ENCODE peak calls at places on chromosome 11, in four cellular contexts. M is stimulated activated CD4-positive, alpha-beta T cell treated with anti-CD3 and anti-CD28 coated beads, TNF-alpha, amount 100 ng/mL, for 1 hour; L is H7; V is sigmoid colon. H is an unnamed sample.

GRCh38 chr11:15750535-15751297 is 605.6 kb downstream of the SOX6 start:
- DNase-seq in V (no peak), M (no peak), L (no peak), H (no peak)

GRCh38 chr11:70024773-70025045 is 53.4 kb upstream of the ANO1 start:
- DNase-seq in M (no peak), V (no peak), L (no peak), H (no peak)

GRCh38 chr11:102724904-102725515 is at the start of gene MMP8:
- DNase-seq in M (no peak), L (no peak), V (no peak), H (no peak)

GRCh38 chr11:89381094-89381493 is 110.1 kb downstream of the NOX4 start:
- DNase-seq in L (no peak), V (no peak), M (no peak), H (no peak)

GRCh38 chr11:102458531-102458930 is 6.0 kb upstream of the TMEM123 start:
- DNase-seq in L (no peak), M (no peak), V (no peak), H (no peak)

GRCh38 chr11:56783448-56784041 is 35.0 kb upstream of the OR9G4 start:
- DNase-seq in V (no peak), M (no peak), L (peak), H (peak)

GRCh38 chr11:92885600-92885999 is 83.9 kb upstream of the MTNR1B start:
- DNase-seq in L (no peak), M (no peak), V (no peak), H (no peak)

GRCh38 chr11:122330466-122330865 is 214.5 kb upstream of the BLID start:
- DNase-seq in M (no peak), V (no peak), L (no peak), H (no peak)

GRCh38 chr11:33452806-33453205 is 195.6 kb downstream of the HIPK3 start:
- DNase-seq in V (no peak), L (no peak), M (no peak), H (peak)

GRCh38 chr11:12455938-12456337 is 78.6 kb downstream of the PARVA start:
- DNase-seq in L (no peak), V (no peak), M (no peak), H (no peak)

GRCh38 chr11:69297225-69297925 is 3.4 kb downstream of the MYEOV start:
- DNase-seq in L (peak), M (peak), V (peak), H (peak)

GRCh38 chr11:130847517-130847916 is 68.8 kb downstream of the SNX19 start:
- DNase-seq in M (no peak), L (no peak), V (no peak), H (peak)

GRCh38 chr11:112392860-112393259 is 132.2 kb upstream of the PLET1 start:
- DNase-seq in L (no peak), M (no peak), V (no peak), H (no peak)

GRCh38 chr11:64084962-64085710 is 49.4 kb downstream of the FLRT1 start:
- DNase-seq in M (no peak), L (peak), V (no peak), H (no peak)

GRCh38 chr11:44036811-44037657 is 10.7 kb upstream of the ACCSL start:
- DNase-seq in V (peak), M (no peak), L (peak), H (peak)

GRCh38 chr11:128874406-128874805 is 7.3 kb upstream of the KCNJ1 start:
- DNase-seq in L (no peak), V (no peak), M (no peak), H (no peak)

GRCh38 chr11:82308979-82309378 is 424.7 kb downstream of the FAM181B start:
- DNase-seq in M (no peak), L (no peak), V (no peak), H (peak)

GRCh38 chr11:72589802-72590761 is 84.1 kb downstream of the PDE2A start:
- DNase-seq in M (no peak), V (no peak), L (peak), H (no peak)

GRCh38 chr11:2810401-2811205 is 75.0 kb downstream of the CDKN1C start:
- DNase-seq in V (no peak), M (no peak), L (no peak), H (peak)

GRCh38 chr11:30967579-30967978 is 381.4 kb upstream of the MPPED2 start:
- DNase-seq in L (no peak), V (no peak), M (no peak), H (no peak)

GRCh38 chr11:130585545-130585944 is 137.1 kb downstream of the ADAMTS15 start:
- DNase-seq in L (no peak), V (no peak), M (no peak), H (peak)

GRCh38 chr11:10540546-10540914 is 457 bp downstream of the RNF141 start:
- DNase-seq in M (no peak), V (peak), L (no peak), H (peak)

GRCh38 chr11:117094776-117095175 is 3.5 kb downstream of the SIK3 start:
- DNase-seq in M (no peak), V (no peak), L (no peak), H (peak)

GRCh38 chr11:125892071-125892470 is 4.6 kb downstream of the HYLS1 start:
- DNase-seq in V (no peak), L (no peak), M (no peak), H (no peak)

GRCh38 chr11:96328395-96329010 is 14.5 kb downstream of the MAML2 start:
- DNase-seq in V (no peak), M (no peak), L (no peak), H (peak)

GRCh38 chr11:132576706-132577105 is 955.6 kb downstream of the OPCML start:
- DNase-seq in M (no peak), L (peak), V (no peak), H (peak)